ENCODE peak calls at places on chromosomes 13 and 19, in nine cellular contexts. A is psoas muscle; I is NAMALWA; H is left cardiac atrium; Q is astrocyte of the spinal cord; Y is NCI-H1092 treated with DMSO at 0.1 percent for 48 hours; E is activated CD4-positive, alpha-beta T cell treated with anti-CD3 and anti-CD28 coated beads, Interleukin-2, amount 50 U/mL, for 48 hours; T is naive B cell; M is heart right ventricle. F is an unnamed sample.

GRCh38 chr13:71300602-71301001 is 566.4 kb downstream of the DACH1 start:
- DNase-seq in I (no peak), T (no peak), A (no peak), M (no peak), Y (no peak), Q (no peak), H (no peak), E (no peak), F (no peak)

GRCh38 chr13:33800646-33801186 is 17.2 kb upstream of the RFC3 start:
- DNase-seq in M (no peak), E (no peak), T (no peak), I (no peak), Q (peak), A (no peak), H (no peak), Y (no peak), F (no peak)

GRCh38 chr13:29791508-29791907 is 58.9 kb downstream of the UBL3 start:
- DNase-seq in H (no peak), Q (no peak), Y (no peak), E (no peak), M (no peak), T (no peak), I (no peak), A (no peak), F (no peak)

GRCh38 chr19:38596057-38596981 is 21.4 kb downstream of the MAP4K1 start:
- DNase-seq in I (no peak), Q (peak), Y (no peak), M (no peak), E (peak), H (peak), T (no peak), A (peak), F (no peak)

GRCh38 chr19:51807111-51807701 is 12.2 kb downstream of the FPR3 start:
- DNase-seq in I (no peak), A (no peak), Q (peak), Y (no peak), E (no peak), H (no peak), T (no peak), M (no peak), F (no peak)

GRCh38 chr19:39135701-39136100 is 10.1 kb downstream of the PAK4 start:
- DNase-seq in M (no peak), I (no peak), A (no peak), E (no peak), T (no peak), Q (no peak), H (no peak), Y (no peak), F (no peak)

GRCh38 chr13:67353891-67354459 is 123.8 kb upstream of the PCDH9 start:
- DNase-seq in H (no peak), M (no peak), Y (no peak), E (no peak), T (no peak), A (no peak), I (peak), Q (peak), F (no peak)

GRCh38 chr13:92838786-92839185 is 387.8 kb upstream of the GPC6 start:
- DNase-seq in A (no peak), M (no peak), H (no peak), Q (peak), Y (no peak), E (no peak), T (no peak), I (no peak), F (no peak)

GRCh38 chr19:40461669-40462221 is 3.8 kb downstream of the BLVRB start:
- DNase-seq in E (no peak), M (no peak), I (peak), A (peak), Q (no peak), H (peak), T (peak), Y (no peak), F (no peak)

GRCh38 chr13:27018882-27019281 is 152.7 kb downstream of the USP12 start:
- DNase-seq in Y (no peak), I (no peak), M (no peak), A (no peak), T (no peak), H (no peak), Q (no peak), E (no peak), F (no peak)

GRCh38 chr13:94444826-94445225 is 34.7 kb downstream of the DCT start:
- DNase-seq in A (no peak), E (no peak), Q (no peak), Y (no peak), H (no peak), M (no peak), I (no peak), T (no peak), F (no peak)

GRCh38 chr13:75704194-75704941 is 68.2 kb downstream of the LMO7 start:
- DNase-seq in A (no peak), T (no peak), I (no peak), Q (peak), M (no peak), H (no peak), E (no peak), Y (no peak), F (no peak)

GRCh38 chr13:113917096-113917495 is 53.2 kb upstream of the GAS6 start:
- DNase-seq in Q (no peak), E (no peak), Y (no peak), I (no peak), H (no peak), A (no peak), T (no peak), M (no peak), F (no peak)

GRCh38 chr13:79904581-79904980 is 423.6 kb downstream of the NDFIP2 start:
- DNase-seq in E (no peak), T (no peak), I (no peak), M (no peak), H (no peak), A (no peak), Y (no peak), Q (no peak), F (no peak)

GRCh38 chr19:13382633-13382938 is 123.7 kb downstream of the CACNA1A start:
- DNase-seq in Q (no peak), M (no peak), A (no peak), T (no peak), H (no peak), I (no peak), Y (no peak), E (no peak), F (no peak)

GRCh38 chr19:16824658-16825311 is 4.4 kb upstream of the SIN3B start:
- DNase-seq in I (no peak), T (no peak), Q (peak), E (no peak), Y (no peak), A (no peak), M (no peak), H (no peak), F (no peak)

GRCh38 chr19:2462635-2463421 is 6.1 kb upstream of the LMNB2 start:
- DNase-seq in E (no peak), Q (peak), Y (peak), A (peak), M (peak), I (no peak), T (no peak), H (peak), F (peak)

GRCh38 chr19:10543420-10544241 is at the start of gene ATG4D:
- DNase-seq in A (peak), I (peak), H (peak), Y (peak), Q (peak), E (peak), M (peak), T (peak), F (peak)

GRCh38 chr19:7463575-7463974 is 25.3 kb downstream of the PEX11G start:
- DNase-seq in T (no peak), E (no peak), A (no peak), M (no peak), Q (no peak), Y (no peak), I (no peak), H (no peak), F (no peak)

GRCh38 chr19:17341845-17342244 is 4.5 kb downstream of the GTPBP3 start:
- DNase-seq in H (no peak), Y (no peak), E (no peak), A (no peak), I (no peak), T (no peak), Q (no peak), M (no peak), F (no peak)

F was measured in T1000.